ENCODE peak calls at places on chromosome 2, in seven cellular contexts. One of them, this sample, is unnamed.

GRCh38 chr2:29841386-29842004 is 79.9 kb downstream of the ALK start:
- DNase-seq in activated T-cell treated with anti-CD3 and anti-CD28 coated beads, Interleukin-2, amount 50 U/mL, for 72 hours: peak
- DNase-seq in midbrain: peak
- DNase-seq in left lung: no peak
- DNase-seq in Calu3: peak
- DNase-seq in iris pigment epithelial cell: peak
- DNase-seq in aorta: no peak
- DNase-seq in this sample: no peak

GRCh38 chr2:37625781-37626548 is 45.5 kb downstream of the CDC42EP3 start:
- DNase-seq in activated T-cell treated with anti-CD3 and anti-CD28 coated beads, Interleukin-2, amount 50 U/mL, for 72 hours: peak
- DNase-seq in iris pigment epithelial cell: no peak
- DNase-seq in aorta: no peak
- DNase-seq in Calu3: no peak
- DNase-seq in midbrain: no peak
- DNase-seq in left lung: no peak
- DNase-seq in this sample: no peak

GRCh38 chr2:84832772-84833461 is 48.0 kb downstream of the TRABD2A start:
- DNase-seq in activated T-cell treated with anti-CD3 and anti-CD28 coated beads, Interleukin-2, amount 50 U/mL, for 72 hours: no peak
- DNase-seq in aorta: peak
- DNase-seq in midbrain: peak
- DNase-seq in Calu3: no peak
- DNase-seq in left lung: no peak
- DNase-seq in iris pigment epithelial cell: no peak
- DNase-seq in this sample: no peak

GRCh38 chr2:207632575-207633492 is 7.6 kb upstream of the METTL21A start:
- DNase-seq in aorta: no peak
- DNase-seq in activated T-cell treated with anti-CD3 and anti-CD28 coated beads, Interleukin-2, amount 50 U/mL, for 72 hours: peak
- DNase-seq in Calu3: peak
- DNase-seq in left lung: no peak
- DNase-seq in iris pigment epithelial cell: peak
- DNase-seq in midbrain: no peak
- DNase-seq in this sample: peak

GRCh38 chr2:235669983-235670962 is 176.4 kb downstream of the AGAP1 start:
- DNase-seq in activated T-cell treated with anti-CD3 and anti-CD28 coated beads, Interleukin-2, amount 50 U/mL, for 72 hours: no peak
- DNase-seq in iris pigment epithelial cell: peak
- DNase-seq in Calu3: peak
- DNase-seq in left lung: no peak
- DNase-seq in midbrain: peak
- DNase-seq in aorta: peak
- DNase-seq in this sample: no peak

GRCh38 chr2:68091439-68092034 is 28.7 kb upstream of the C1D start:
- DNase-seq in Calu3: no peak
- DNase-seq in aorta: no peak
- DNase-seq in left lung: no peak
- DNase-seq in iris pigment epithelial cell: no peak
- DNase-seq in activated T-cell treated with anti-CD3 and anti-CD28 coated beads, Interleukin-2, amount 50 U/mL, for 72 hours: no peak
- DNase-seq in midbrain: no peak
- DNase-seq in this sample: no peak

GRCh38 chr2:196601430-196602306 is 37.8 kb upstream of the CCDC150 start:
- DNase-seq in iris pigment epithelial cell: peak
- DNase-seq in activated T-cell treated with anti-CD3 and anti-CD28 coated beads, Interleukin-2, amount 50 U/mL, for 72 hours: no peak
- DNase-seq in left lung: peak
- DNase-seq in midbrain: no peak
- DNase-seq in aorta: peak
- DNase-seq in Calu3: peak
- DNase-seq in this sample: peak

GRCh38 chr2:200077210-200077650 is 121.8 kb downstream of the MAIP1 start:
- DNase-seq in iris pigment epithelial cell: peak
- DNase-seq in Calu3: peak
- DNase-seq in midbrain: no peak
- DNase-seq in left lung: no peak
- DNase-seq in aorta: no peak
- DNase-seq in activated T-cell treated with anti-CD3 and anti-CD28 coated beads, Interleukin-2, amount 50 U/mL, for 72 hours: no peak
- DNase-seq in this sample: peak

GRCh38 chr2:118032169-118033013 is 18.5 kb upstream of the CCDC93 start:
- DNase-seq in Calu3: peak
- DNase-seq in iris pigment epithelial cell: peak
- DNase-seq in aorta: no peak
- DNase-seq in midbrain: peak
- DNase-seq in activated T-cell treated with anti-CD3 and anti-CD28 coated beads, Interleukin-2, amount 50 U/mL, for 72 hours: peak
- DNase-seq in left lung: no peak
- DNase-seq in this sample: no peak

GRCh38 chr2:238924496-238925195 is 76.8 kb downstream of the TWIST2 start:
- DNase-seq in Calu3: no peak
- DNase-seq in activated T-cell treated with anti-CD3 and anti-CD28 coated beads, Interleukin-2, amount 50 U/mL, for 72 hours: no peak
- DNase-seq in iris pigment epithelial cell: no peak
- DNase-seq in left lung: no peak
- DNase-seq in midbrain: peak
- DNase-seq in aorta: no peak
- DNase-seq in this sample: no peak

GRCh38 chr2:217070043-217070430 is 210.2 kb upstream of the TNP1 start:
- DNase-seq in aorta: no peak
- DNase-seq in iris pigment epithelial cell: no peak
- DNase-seq in Calu3: no peak
- DNase-seq in midbrain: no peak
- DNase-seq in activated T-cell treated with anti-CD3 and anti-CD28 coated beads, Interleukin-2, amount 50 U/mL, for 72 hours: no peak
- DNase-seq in left lung: no peak
- DNase-seq in this sample: no peak

GRCh38 chr2:86239745-86240144 is 40.5 kb downstream of the MRPL35 start:
- DNase-seq in midbrain: no peak
- DNase-seq in Calu3: no peak
- DNase-seq in iris pigment epithelial cell: no peak
- DNase-seq in left lung: no peak
- DNase-seq in aorta: no peak
- DNase-seq in activated T-cell treated with anti-CD3 and anti-CD28 coated beads, Interleukin-2, amount 50 U/mL, for 72 hours: no peak
- DNase-seq in this sample: no peak

GRCh38 chr2:84223191-84223590 is 235.9 kb downstream of the SUCLG1 start:
- DNase-seq in midbrain: no peak
- DNase-seq in Calu3: no peak
- DNase-seq in aorta: no peak
- DNase-seq in iris pigment epithelial cell: peak
- DNase-seq in activated T-cell treated with anti-CD3 and anti-CD28 coated beads, Interleukin-2, amount 50 U/mL, for 72 hours: no peak
- DNase-seq in left lung: no peak
- DNase-seq in this sample: peak

GRCh38 chr2:58376592-58376991 is 135.5 kb upstream of the FANCL start:
- DNase-seq in aorta: no peak
- DNase-seq in midbrain: no peak
- DNase-seq in left lung: no peak
- DNase-seq in Calu3: no peak
- DNase-seq in activated T-cell treated with anti-CD3 and anti-CD28 coated beads, Interleukin-2, amount 50 U/mL, for 72 hours: no peak
- DNase-seq in iris pigment epithelial cell: no peak
- DNase-seq in this sample: no peak